ENCODE peak calls at places on chromosomes 6 and 20, in eight cellular contexts. Z, F, A, N, J, K, I and Y are unnamed samples.

GRCh38 chr6:89475634-89476033 is 42.7 kb downstream of the ANKRD6 start:
- DNase-seq in A (peak; percentile 13), K (no peak), N (no peak), I (no peak), Z (no peak), F (no peak), J (no peak), Y (no peak)

GRCh38 chr6:149716584-149716983 is 1.3 kb downstream of the LATS1 start:
- DNase-seq in I (no peak), A (peak; percentile 23), Z (no peak), F (no peak), K (no peak), N (no peak), J (peak; percentile 30), Y (no peak)

GRCh38 chr6:166655251-166655650 is 28.2 kb upstream of the RPS6KA2 start:
- DNase-seq in J (no peak), A (no peak), K (no peak), F (no peak), Z (no peak), N (no peak), I (no peak), Y (no peak)

GRCh38 chr6:132298344-132298949 is 102.8 kb downstream of the MOXD1 start:
- DNase-seq in F (no peak), K (peak; percentile 44), N (peak; percentile 60), Z (no peak), I (peak; percentile 8), J (peak; percentile 13), A (peak; percentile 67), Y (peak; percentile 56)

GRCh38 chr6:12151433-12151820 is 138.7 kb upstream of the EDN1 start:
- DNase-seq in I (no peak), Z (no peak), F (no peak), N (no peak), K (no peak), A (no peak), J (no peak), Y (no peak)

GRCh38 chr6:3031857-3032256 is 32.2 kb downstream of the NQO2 start:
- DNase-seq in J (no peak), Z (no peak), I (no peak), K (no peak), N (no peak), A (no peak), F (no peak), Y (no peak)

GRCh38 chr6:52595000-52595795 is 18.3 kb upstream of the TRAM2 start:
- DNase-seq in Z (no peak), F (no peak), N (peak; percentile 55), J (peak; percentile 42), I (no peak), K (no peak), A (peak; percentile 85), Y (no peak)

GRCh38 chr6:46350714-46351113 is 140.5 kb downstream of the RCAN2 start:
- DNase-seq in F (no peak), Z (no peak), N (no peak), I (no peak), K (no peak), A (no peak), J (no peak), Y (no peak)

GRCh38 chr20:37907677-37908397 is 4.9 kb downstream of the VSTM2L start:
- DNase-seq in N (peak; percentile 56), F (no peak), K (peak; percentile 42), A (peak; percentile 78), J (peak; percentile 75), I (peak; percentile 54), Z (no peak), Y (no peak)

GRCh38 chr6:90290991-90291390 is 5.7 kb downstream of the BACH2 start:
- DNase-seq in F (no peak), Z (no peak), I (no peak), A (no peak), J (no peak), K (no peak), N (no peak), Y (no peak)

GRCh38 chr6:17390276-17390675 is 3.1 kb upstream of the CAP2 start:
- DNase-seq in J (no peak), K (no peak), A (no peak), F (no peak), N (no peak), Z (no peak), I (no peak), Y (no peak)

GRCh38 chr20:6381887-6382286 is 259.1 kb upstream of the FERMT1 start:
- DNase-seq in N (no peak), K (no peak), I (no peak), F (no peak), A (peak; percentile 8), J (peak; percentile 21), Z (no peak), Y (peak; percentile 8)

GRCh38 chr20:45010399-45010828 is 44.1 kb downstream of the STK4 start:
- DNase-seq in N (no peak), F (no peak), J (no peak), Z (no peak), I (no peak), K (no peak), A (peak; percentile 39), Y (no peak)

GRCh38 chr6:168574075-168574698 is 133.2 kb downstream of the SMOC2 start:
- DNase-seq in K (no peak), F (peak; percentile 61), Z (no peak), N (no peak), I (no peak), A (no peak), J (no peak), Y (no peak)

GRCh38 chr6:140436023-140436811 is 1061.8 kb upstream of the CITED2 start:
- DNase-seq in A (peak; percentile 77), N (no peak), F (no peak), K (no peak), Z (no peak), I (peak; percentile 95), J (no peak), Y (no peak)

GRCh38 chr6:43739642-43740091 is 30.3 kb upstream of the VEGFA start:
- DNase-seq in N (no peak), I (no peak), A (no peak), F (no peak), K (no peak), Z (no peak), J (no peak), Y (no peak)

GRCh38 chr20:26135325-26136110 is 438.9 kb upstream of the ZNF337 start:
- DNase-seq in Z (no peak), I (no peak), J (no peak), F (no peak), A (no peak), K (no peak), N (no peak), Y (no peak)

GRCh38 chr6:87436435-87436834 is 28.7 kb downstream of the CFAP206 start:
- DNase-seq in A (peak; percentile 68), J (peak; percentile 62), I (peak; percentile 17), N (no peak), Z (no peak), K (peak; percentile 63), F (no peak), Y (peak; percentile 68)

GRCh38 chr20:51456511-51457280 is 85.8 kb downstream of the NFATC2 start:
- DNase-seq in J (peak; percentile 98), I (peak; percentile 83), A (peak; percentile 98), K (no peak), N (no peak), Z (peak; percentile 97), F (peak; percentile 99), Y (no peak)

GRCh38 chr6:78700997-78701396 is 166.4 kb upstream of the IRAK1BP1 start:
- DNase-seq in I (no peak), K (no peak), J (no peak), A (no peak), N (no peak), Z (no peak), F (no peak), Y (no peak)

GRCh38 chr6:30013296-30013922 is 47.7 kb upstream of the POLR1H start:
- DNase-seq in A (no peak), F (no peak), Z (no peak), K (peak; percentile 40), N (no peak), J (peak; percentile 11), I (no peak), Y (no peak)

GRCh38 chr6:2037230-2037926 is 208.0 kb downstream of the GMDS start:
- DNase-seq in I (no peak), F (no peak), N (no peak), J (no peak), Z (no peak), A (peak; percentile 31), K (no peak), Y (no peak)

GRCh38 chr20:12095224-12095623 is 177.5 kb downstream of the BTBD3 start:
- DNase-seq in K (no peak), J (no peak), I (no peak), F (no peak), Z (no peak), A (no peak), N (no peak), Y (no peak)

GRCh38 chr20:381581-382290 is 1.2 kb downstream of the TRIB3 start:
- DNase-seq in I (no peak), F (peak; percentile 92), N (peak; percentile 77), J (peak; percentile 77), Z (peak; percentile 82), K (peak; percentile 43), A (peak; percentile 84), Y (peak; percentile 50)
- TF ChIP-seq CTCF in I (no peak), F (no peak), N (no peak), J (no peak), Z (no peak), K (no peak), A (no peak), Y (no peak)

DNA sequence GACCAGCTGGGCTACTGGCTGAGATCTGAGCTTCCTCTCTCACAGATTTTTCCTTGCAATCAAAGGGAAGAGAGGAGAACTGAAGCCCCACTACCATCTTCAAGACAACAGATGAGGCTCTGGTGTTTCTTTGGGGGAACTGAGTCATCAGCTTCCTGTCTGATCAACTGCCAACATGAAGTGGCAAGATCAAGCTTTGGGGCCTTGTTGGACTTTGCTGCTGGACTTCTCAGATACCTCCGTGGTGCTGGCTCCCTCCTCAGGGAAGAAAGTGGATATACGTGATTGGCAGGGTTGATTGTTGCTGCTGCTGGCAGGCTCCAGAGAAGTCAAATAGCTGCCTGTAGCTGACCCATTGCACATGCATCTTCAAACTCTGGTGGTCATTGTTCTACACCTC is 3.6 kb upstream of the TOX2 start:
- DNase-seq in A (peak; percentile 90), J (peak; percentile 67), F (no peak), I (peak; percentile 37), K (no peak), N (no peak), Z (no peak), Y (no peak)
- TF ChIP-seq CTCF in A (peak; percentile 34), J (no peak), F (no peak), I (peak; percentile 38), K (no peak), N (no peak), Z (no peak), Y (no peak)

GRCh38 chr6:99132026-99132425 is 184.3 kb upstream of the FBXL4 start:
- DNase-seq in F (peak; percentile 23), Z (no peak), A (no peak), N (no peak), I (no peak), K (no peak), J (no peak), Y (no peak)

GRCh38 chr6:99129835-99130234 is 182.1 kb upstream of the FBXL4 start:
- DNase-seq in A (no peak), K (no peak), I (no peak), Z (no peak), F (no peak), N (no peak), J (no peak), Y (no peak)

GRCh38 chr6:99130897-99131873 is 183.4 kb upstream of the FBXL4 start:
- DNase-seq in Z (no peak), A (no peak), J (no peak), F (peak; percentile 25), N (no peak), K (no peak), I (no peak), Y (no peak)
- TF ChIP-seq CTCF in Z (no peak), A (no peak), J (no peak), F (no peak), N (no peak), K (no peak), I (no peak), Y (no peak)

GRCh38 chr6:63121166-63121565 is 90.1 kb upstream of the FKBP1C start:
- DNase-seq in K (no peak), A (no peak), I (no peak), Z (no peak), N (no peak), F (no peak), J (no peak), Y (no peak)
- TF ChIP-seq CTCF in K (no peak), A (no peak), I (no peak), Z (no peak), N (no peak), F (no peak), J (no peak), Y (no peak)